ENCODE peak calls at places on chromosomes 5 and 9, in six cellular contexts. U is pons; R is brain microvascular endothelial cell; W is frontal cortex; X is CD4-positive, alpha-beta memory T cell; C is ELR. I is an unnamed sample.

GRCh38 chr5:168578006-168578405 is 1.2 kb downstream of the PANK3 start:
- DNase-seq in U (no peak), R (no peak), W (no peak), X (no peak), C (peak), I (no peak)

GRCh38 chr9:9133526-9133925 is 1333.9 kb upstream of the DMAC1 start:
- DNase-seq in U (peak), R (no peak), W (no peak), X (no peak), C (no peak), I (no peak)

GRCh38 chr5:43608406-43608805 is 5.4 kb downstream of the NNT start:
- DNase-seq in U (no peak), R (no peak), W (no peak), X (no peak), C (no peak), I (no peak)

GRCh38 chr9:113626735-113627495 is 163.4 kb downstream of the RGS3 start:
- DNase-seq in U (no peak), R (no peak), W (no peak), X (no peak), C (no peak), I (peak)

GRCh38 chr5:17182494-17182893 is 34.9 kb upstream of the BASP1 start:
- DNase-seq in U (no peak), R (peak), W (no peak), X (no peak), C (peak), I (no peak)

GRCh38 chr5:180599981-180600553 is 8.8 kb upstream of the SCGB3A1 start:
- DNase-seq in U (no peak), R (no peak), W (no peak), X (no peak), C (no peak), I (peak)

GRCh38 chr5:113510836-113511451 is 2.5 kb upstream of the YTHDC2 start:
- DNase-seq in U (no peak), R (no peak), W (no peak), X (peak), C (peak), I (no peak)

GRCh38 chr9:75039006-75039405 is 10.9 kb upstream of the CARNMT1 start:
- DNase-seq in U (no peak), R (no peak), W (no peak), X (no peak), C (peak), I (no peak)

GRCh38 chr5:158431369-158432029 is 572.6 kb upstream of the CLINT1 start:
- DNase-seq in U (no peak), R (no peak), W (no peak), X (no peak), C (no peak), I (no peak)

GRCh38 chr5:3218096-3218495 is 377.5 kb upstream of the IRX1 start:
- DNase-seq in U (no peak), R (no peak), W (no peak), X (no peak), C (no peak), I (no peak)

I was measured in mesenteric fat pad.